ENCODE peak calls at places on chromosomes 16 and 17, in nine cellular contexts. One of them, this sample, is unnamed.

GRCh38 chr17:39834017-39834416 is 30.1 kb downstream of the IKZF3 start:
- DNase-seq in HepG2: no peak
- DNase-seq in heart left ventricle: no peak
- DNase-seq in A549: no peak
- DNase-seq in esophagus squamous epithelium: no peak
- DNase-seq in tibial nerve: no peak
- DNase-seq in body of pancreas: no peak
- DNase-seq in adrenal gland: no peak
- DNase-seq in stomach: no peak
- DNase-seq in this sample: no peak

GRCh38 chr17:45243750-45244149 is 18.1 kb downstream of the SPATA32 start:
- DNase-seq in body of pancreas: no peak
- DNase-seq in tibial nerve: no peak
- DNase-seq in adrenal gland: no peak
- DNase-seq in stomach: peak
- DNase-seq in heart left ventricle: no peak
- DNase-seq in esophagus squamous epithelium: no peak
- DNase-seq in A549: no peak
- DNase-seq in HepG2: no peak
- DNase-seq in this sample: no peak

GRCh38 chr16:59341368-59341767 is 607.3 kb upstream of the GOT2 start:
- DNase-seq in tibial nerve: no peak
- DNase-seq in stomach: no peak
- DNase-seq in esophagus squamous epithelium: no peak
- DNase-seq in heart left ventricle: no peak
- DNase-seq in body of pancreas: no peak
- DNase-seq in HepG2: no peak
- DNase-seq in adrenal gland: no peak
- DNase-seq in A549: no peak
- DNase-seq in this sample: no peak

GRCh38 chr16:21598676-21599157 is 660 bp upstream of the METTL9 start:
- DNase-seq in HepG2: no peak
- DNase-seq in heart left ventricle: no peak
- DNase-seq in tibial nerve: peak
- DNase-seq in esophagus squamous epithelium: no peak
- DNase-seq in body of pancreas: peak
- DNase-seq in adrenal gland: peak
- DNase-seq in A549: no peak
- DNase-seq in stomach: no peak
- DNase-seq in this sample: peak

GRCh38 chr17:29757788-29758187 is 135.1 kb upstream of the CORO6 start:
- DNase-seq in A549: no peak
- DNase-seq in HepG2: no peak
- DNase-seq in adrenal gland: no peak
- DNase-seq in esophagus squamous epithelium: no peak
- DNase-seq in body of pancreas: no peak
- DNase-seq in stomach: no peak
- DNase-seq in tibial nerve: no peak
- DNase-seq in heart left ventricle: no peak
- DNase-seq in this sample: no peak

GRCh38 chr16:57486858-57487834 is 853 bp upstream of the DOK4 start:
- DNase-seq in body of pancreas: no peak
- DNase-seq in heart left ventricle: no peak
- DNase-seq in stomach: no peak
- DNase-seq in A549: no peak
- DNase-seq in esophagus squamous epithelium: no peak
- DNase-seq in HepG2: no peak
- DNase-seq in adrenal gland: no peak
- DNase-seq in tibial nerve: no peak
- DNase-seq in this sample: no peak

GRCh38 chr17:72590382-72590781 is 469.6 kb downstream of the SOX9 start:
- DNase-seq in esophagus squamous epithelium: no peak
- DNase-seq in body of pancreas: no peak
- DNase-seq in stomach: no peak
- DNase-seq in tibial nerve: no peak
- DNase-seq in A549: no peak
- DNase-seq in adrenal gland: no peak
- DNase-seq in heart left ventricle: no peak
- DNase-seq in HepG2: peak
- DNase-seq in this sample: no peak

GRCh38 chr16:4615389-4616046 is 830 bp upstream of the UBALD1 start:
- DNase-seq in heart left ventricle: peak
- DNase-seq in stomach: no peak
- DNase-seq in A549: no peak
- DNase-seq in body of pancreas: no peak
- DNase-seq in esophagus squamous epithelium: no peak
- DNase-seq in adrenal gland: peak
- DNase-seq in tibial nerve: peak
- DNase-seq in HepG2: no peak
- DNase-seq in this sample: no peak

GRCh38 chr16:57167951-57168350 is 17.9 kb downstream of the PSME3IP1 start:
- DNase-seq in heart left ventricle: no peak
- DNase-seq in A549: peak
- DNase-seq in adrenal gland: no peak
- DNase-seq in body of pancreas: no peak
- DNase-seq in tibial nerve: no peak
- DNase-seq in HepG2: peak
- DNase-seq in stomach: no peak
- DNase-seq in esophagus squamous epithelium: no peak
- DNase-seq in this sample: peak

GRCh38 chr16:85826686-85827247 is 27.3 kb downstream of the COX4I1 start:
- DNase-seq in tibial nerve: no peak
- DNase-seq in adrenal gland: no peak
- DNase-seq in A549: no peak
- DNase-seq in stomach: no peak
- DNase-seq in esophagus squamous epithelium: no peak
- DNase-seq in body of pancreas: no peak
- DNase-seq in HepG2: no peak
- DNase-seq in heart left ventricle: no peak
- DNase-seq in this sample: no peak

GRCh38 chr16:85825326-85825725 is 25.8 kb downstream of the COX4I1 start:
- DNase-seq in A549: no peak
- DNase-seq in heart left ventricle: no peak
- DNase-seq in stomach: no peak
- DNase-seq in HepG2: no peak
- DNase-seq in body of pancreas: no peak
- DNase-seq in adrenal gland: no peak
- DNase-seq in esophagus squamous epithelium: no peak
- DNase-seq in tibial nerve: no peak
- DNase-seq in this sample: no peak

GRCh38 chr16:85829751-85830445 is 30.4 kb downstream of the COX4I1 start:
- DNase-seq in stomach: no peak
- DNase-seq in adrenal gland: peak
- DNase-seq in heart left ventricle: peak
- DNase-seq in body of pancreas: peak
- DNase-seq in esophagus squamous epithelium: no peak
- DNase-seq in A549: no peak
- DNase-seq in tibial nerve: peak
- DNase-seq in HepG2: no peak
- DNase-seq in this sample: peak

GRCh38 chr16:85829266-85829665 is 29.8 kb downstream of the COX4I1 start:
- DNase-seq in tibial nerve: no peak
- DNase-seq in stomach: no peak
- DNase-seq in HepG2: no peak
- DNase-seq in body of pancreas: no peak
- DNase-seq in heart left ventricle: no peak
- DNase-seq in esophagus squamous epithelium: no peak
- DNase-seq in adrenal gland: no peak
- DNase-seq in A549: no peak
- DNase-seq in this sample: no peak

GRCh38 chr16:85828166-85828565 is 28.7 kb downstream of the COX4I1 start:
- DNase-seq in heart left ventricle: no peak
- DNase-seq in esophagus squamous epithelium: no peak
- DNase-seq in stomach: no peak
- DNase-seq in A549: no peak
- DNase-seq in tibial nerve: no peak
- DNase-seq in adrenal gland: no peak
- DNase-seq in HepG2: no peak
- DNase-seq in body of pancreas: no peak
- DNase-seq in this sample: no peak
- TF ChIP-seq POLR2A in heart left ventricle: no peak
- TF ChIP-seq POLR2A in esophagus squamous epithelium: no peak
- TF ChIP-seq POLR2A in stomach: no peak
- TF ChIP-seq POLR2A in A549: no peak
- TF ChIP-seq POLR2A in tibial nerve: no peak
- TF ChIP-seq POLR2A in adrenal gland: no peak
- TF ChIP-seq POLR2A in HepG2: no peak
- TF ChIP-seq POLR2A in body of pancreas: no peak
- TF ChIP-seq POLR2A in this sample: no peak

GRCh38 chr17:66548659-66549311 is 246.4 kb downstream of the PRKCA start:
- DNase-seq in stomach: no peak
- DNase-seq in esophagus squamous epithelium: no peak
- DNase-seq in adrenal gland: no peak
- DNase-seq in A549: no peak
- DNase-seq in HepG2: no peak
- DNase-seq in heart left ventricle: no peak
- DNase-seq in body of pancreas: no peak
- DNase-seq in tibial nerve: no peak
- DNase-seq in this sample: no peak

GRCh38 chr17:66543526-66543925 is 241.1 kb downstream of the PRKCA start:
- DNase-seq in adrenal gland: no peak
- DNase-seq in heart left ventricle: no peak
- DNase-seq in tibial nerve: no peak
- DNase-seq in A549: no peak
- DNase-seq in body of pancreas: no peak
- DNase-seq in stomach: no peak
- DNase-seq in esophagus squamous epithelium: no peak
- DNase-seq in HepG2: no peak
- DNase-seq in this sample: no peak

GRCh38 chr17:66548158-66548557 is 245.7 kb downstream of the PRKCA start:
- DNase-seq in body of pancreas: no peak
- DNase-seq in A549: no peak
- DNase-seq in HepG2: peak
- DNase-seq in stomach: no peak
- DNase-seq in adrenal gland: no peak
- DNase-seq in esophagus squamous epithelium: no peak
- DNase-seq in heart left ventricle: no peak
- DNase-seq in tibial nerve: no peak
- DNase-seq in this sample: no peak

GRCh38 chr17:66547170-66547865 is 244.9 kb downstream of the PRKCA start:
- DNase-seq in heart left ventricle: no peak
- DNase-seq in HepG2: peak
- DNase-seq in A549: peak
- DNase-seq in stomach: no peak
- DNase-seq in body of pancreas: no peak
- DNase-seq in tibial nerve: no peak
- DNase-seq in adrenal gland: no peak
- DNase-seq in esophagus squamous epithelium: no peak
- DNase-seq in this sample: no peak

GRCh38 chr17:66545918-66546317 is 243.5 kb downstream of the PRKCA start:
- DNase-seq in A549: no peak
- DNase-seq in esophagus squamous epithelium: no peak
- DNase-seq in stomach: no peak
- DNase-seq in adrenal gland: no peak
- DNase-seq in tibial nerve: no peak
- DNase-seq in heart left ventricle: no peak
- DNase-seq in body of pancreas: no peak
- DNase-seq in HepG2: no peak
- DNase-seq in this sample: no peak
- TF ChIP-seq POLR2A in A549: no peak
- TF ChIP-seq POLR2A in esophagus squamous epithelium: no peak
- TF ChIP-seq POLR2A in stomach: no peak
- TF ChIP-seq POLR2A in adrenal gland: no peak
- TF ChIP-seq POLR2A in tibial nerve: no peak
- TF ChIP-seq POLR2A in heart left ventricle: no peak
- TF ChIP-seq POLR2A in body of pancreas: no peak
- TF ChIP-seq POLR2A in HepG2: no peak
- TF ChIP-seq POLR2A in this sample: no peak

GRCh38 chr16:424623-425081 is 797 bp upstream of the RAB11FIP3 start:
- DNase-seq in stomach: peak
- DNase-seq in tibial nerve: peak
- DNase-seq in HepG2: no peak
- DNase-seq in heart left ventricle: peak
- DNase-seq in A549: peak
- DNase-seq in body of pancreas: peak
- DNase-seq in esophagus squamous epithelium: no peak
- DNase-seq in adrenal gland: peak
- DNase-seq in this sample: peak

GRCh38 chr16:426115-426905 is 861 bp downstream of the RAB11FIP3 start:
- DNase-seq in stomach: no peak
- DNase-seq in tibial nerve: no peak
- DNase-seq in esophagus squamous epithelium: no peak
- DNase-seq in HepG2: no peak
- DNase-seq in body of pancreas: peak
- DNase-seq in adrenal gland: no peak
- DNase-seq in heart left ventricle: peak
- DNase-seq in A549: no peak
- DNase-seq in this sample: peak

GRCh38 chr16:425740-426114 is 278 bp downstream of the RAB11FIP3 start:
- DNase-seq in esophagus squamous epithelium: no peak
- DNase-seq in tibial nerve: no peak
- DNase-seq in heart left ventricle: no peak
- DNase-seq in stomach: no peak
- DNase-seq in A549: no peak
- DNase-seq in HepG2: no peak
- DNase-seq in adrenal gland: no peak
- DNase-seq in body of pancreas: no peak
- DNase-seq in this sample: no peak

GRCh38 chr16:424033-424622 is 1.3 kb upstream of the RAB11FIP3 start:
- DNase-seq in adrenal gland: peak
- DNase-seq in HepG2: peak
- DNase-seq in heart left ventricle: peak
- DNase-seq in esophagus squamous epithelium: no peak
- DNase-seq in stomach: peak
- DNase-seq in tibial nerve: peak
- DNase-seq in A549: peak
- DNase-seq in body of pancreas: peak
- DNase-seq in this sample: peak

DNA sequence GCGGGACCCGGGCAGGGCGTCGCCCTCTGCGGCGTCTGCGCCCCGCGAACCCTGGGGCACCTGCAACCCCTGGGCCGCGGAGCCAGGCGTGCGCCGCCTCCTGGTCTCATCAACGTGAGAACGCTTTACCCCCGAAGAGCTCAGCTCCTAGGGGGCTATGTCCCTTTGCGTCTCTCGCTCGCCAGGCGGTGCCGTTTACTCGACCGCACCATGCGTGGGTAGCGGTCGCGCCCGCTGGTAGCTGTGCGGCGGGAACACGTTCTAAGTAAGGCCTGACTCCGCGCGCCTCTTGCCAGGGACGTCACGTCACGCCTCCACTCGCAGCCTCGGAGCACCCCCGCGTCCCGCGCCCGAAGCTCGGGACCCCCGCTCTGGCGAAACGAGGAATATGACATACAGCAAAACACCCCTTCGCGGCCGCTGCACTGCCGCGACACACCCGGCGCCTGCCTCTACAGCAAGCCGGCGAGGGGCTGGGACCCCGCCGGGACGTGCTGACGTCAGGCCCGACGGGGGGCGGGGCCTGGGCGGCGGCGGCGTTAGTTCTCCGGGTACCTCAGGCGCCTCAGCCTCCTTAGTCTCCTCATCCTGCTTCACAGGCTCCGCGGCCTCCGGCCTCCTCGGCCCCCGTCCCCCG is at the start of gene RAB11FIP3:
- DNase-seq in stomach: peak
- DNase-seq in heart left ventricle: peak
- DNase-seq in esophagus squamous epithelium: no peak
- DNase-seq in body of pancreas: peak
- DNase-seq in adrenal gland: peak
- DNase-seq in HepG2: peak
- DNase-seq in A549: peak
- DNase-seq in tibial nerve: peak
- DNase-seq in this sample: peak
- TF ChIP-seq POLR2A in stomach: no peak
- TF ChIP-seq POLR2A in heart left ventricle: peak
- TF ChIP-seq POLR2A in esophagus squamous epithelium: peak
- TF ChIP-seq POLR2A in body of pancreas: peak
- TF ChIP-seq POLR2A in adrenal gland: peak
- TF ChIP-seq POLR2A in HepG2: no peak
- TF ChIP-seq POLR2A in A549: peak
- TF ChIP-seq POLR2A in tibial nerve: peak
- TF ChIP-seq POLR2A in this sample: peak

GRCh38 chr17:81552244-81553017 is at the start of gene FAAP100:
- DNase-seq in adrenal gland: peak
- DNase-seq in A549: peak
- DNase-seq in heart left ventricle: peak
- DNase-seq in body of pancreas: peak
- DNase-seq in HepG2: peak
- DNase-seq in stomach: peak
- DNase-seq in tibial nerve: peak
- DNase-seq in esophagus squamous epithelium: no peak
- DNase-seq in this sample: peak
- TF ChIP-seq POLR2A in adrenal gland: peak
- TF ChIP-seq POLR2A in A549: peak
- TF ChIP-seq POLR2A in heart left ventricle: no peak
- TF ChIP-seq POLR2A in body of pancreas: peak
- TF ChIP-seq POLR2A in HepG2: peak
- TF ChIP-seq POLR2A in stomach: no peak
- TF ChIP-seq POLR2A in tibial nerve: peak
- TF ChIP-seq POLR2A in esophagus squamous epithelium: peak
- TF ChIP-seq POLR2A in this sample: peak